ENCODE peak calls at places on chromosomes 2 and 18, in four cellular contexts. One of them, this sample, is unnamed.

GRCh38 chr2:43831438-43832294 is 7.0 kb downstream of the ABCG5 start:
- DNase-seq in astrocyte of the spinal cord: no peak
- DNase-seq in left ventricle myocardium inferior: no peak
- DNase-seq in NCI-H2081 treated with DMSO at 0.1 percent for 48 hours: no peak
- DNase-seq in this sample: no peak

GRCh38 chr2:204127238-204127637 is 190.7 kb downstream of the ICOS start:
- DNase-seq in left ventricle myocardium inferior: no peak
- DNase-seq in astrocyte of the spinal cord: peak
- DNase-seq in NCI-H2081 treated with DMSO at 0.1 percent for 48 hours: no peak
- DNase-seq in this sample: no peak

GRCh38 chr2:241636182-241636982 is 576 bp downstream of the THAP4 start:
- DNase-seq in NCI-H2081 treated with DMSO at 0.1 percent for 48 hours: no peak
- DNase-seq in left ventricle myocardium inferior: peak
- DNase-seq in astrocyte of the spinal cord: peak
- DNase-seq in this sample: no peak

GRCh38 chr2:38620282-38620977 is 17.7 kb upstream of the HNRNPLL start:
- DNase-seq in astrocyte of the spinal cord: peak
- DNase-seq in left ventricle myocardium inferior: no peak
- DNase-seq in NCI-H2081 treated with DMSO at 0.1 percent for 48 hours: peak
- DNase-seq in this sample: no peak

GRCh38 chr18:61942072-61942471 is 49.3 kb upstream of the RNF152 start:
- DNase-seq in left ventricle myocardium inferior: no peak
- DNase-seq in astrocyte of the spinal cord: no peak
- DNase-seq in NCI-H2081 treated with DMSO at 0.1 percent for 48 hours: no peak
- DNase-seq in this sample: no peak

GRCh38 chr2:182553483-182553882 is 126.6 kb upstream of the PDE1A start:
- DNase-seq in astrocyte of the spinal cord: no peak
- DNase-seq in NCI-H2081 treated with DMSO at 0.1 percent for 48 hours: no peak
- DNase-seq in left ventricle myocardium inferior: no peak
- DNase-seq in this sample: no peak

GRCh38 chr18:44716697-44717163 is 36.0 kb downstream of the SETBP1 start:
- DNase-seq in NCI-H2081 treated with DMSO at 0.1 percent for 48 hours: no peak
- DNase-seq in astrocyte of the spinal cord: no peak
- DNase-seq in left ventricle myocardium inferior: no peak
- DNase-seq in this sample: no peak

GRCh38 chr2:158996378-158996993 is 28.0 kb downstream of the TANC1 start:
- DNase-seq in astrocyte of the spinal cord: no peak
- DNase-seq in NCI-H2081 treated with DMSO at 0.1 percent for 48 hours: no peak
- DNase-seq in left ventricle myocardium inferior: no peak
- DNase-seq in this sample: no peak

GRCh38 chr2:59171019-59171418 is 929.9 kb upstream of the FANCL start:
- DNase-seq in NCI-H2081 treated with DMSO at 0.1 percent for 48 hours: no peak
- DNase-seq in astrocyte of the spinal cord: no peak
- DNase-seq in left ventricle myocardium inferior: no peak
- DNase-seq in this sample: no peak

GRCh38 chr2:174597347-174598047 is at the start of gene WIPF1:
- DNase-seq in NCI-H2081 treated with DMSO at 0.1 percent for 48 hours: no peak
- DNase-seq in astrocyte of the spinal cord: peak
- DNase-seq in left ventricle myocardium inferior: no peak
- DNase-seq in this sample: no peak

GRCh38 chr2:106197878-106198277 is 3.8 kb upstream of the UXS1 start:
- DNase-seq in left ventricle myocardium inferior: no peak
- DNase-seq in NCI-H2081 treated with DMSO at 0.1 percent for 48 hours: no peak
- DNase-seq in astrocyte of the spinal cord: peak
- DNase-seq in this sample: no peak

GRCh38 chr18:23631746-23632145 is 31.0 kb downstream of the ANKRD29 start:
- DNase-seq in astrocyte of the spinal cord: no peak
- DNase-seq in NCI-H2081 treated with DMSO at 0.1 percent for 48 hours: no peak
- DNase-seq in left ventricle myocardium inferior: no peak
- DNase-seq in this sample: no peak

GRCh38 chr2:189553689-189554088 is 26.9 kb downstream of the SLC40A1 start:
- DNase-seq in astrocyte of the spinal cord: no peak
- DNase-seq in left ventricle myocardium inferior: no peak
- DNase-seq in NCI-H2081 treated with DMSO at 0.1 percent for 48 hours: no peak
- DNase-seq in this sample: no peak

GRCh38 chr2:189142893-189143759 is 36.4 kb downstream of the COL5A2 start:
- DNase-seq in left ventricle myocardium inferior: no peak
- DNase-seq in NCI-H2081 treated with DMSO at 0.1 percent for 48 hours: no peak
- DNase-seq in astrocyte of the spinal cord: no peak
- DNase-seq in this sample: no peak

GRCh38 chr2:15845737-15846405 is 94.5 kb upstream of the MYCN start:
- DNase-seq in left ventricle myocardium inferior: no peak
- DNase-seq in astrocyte of the spinal cord: no peak
- DNase-seq in NCI-H2081 treated with DMSO at 0.1 percent for 48 hours: no peak
- DNase-seq in this sample: no peak

GRCh38 chr18:62751341-62751821 is 36.0 kb downstream of the PHLPP1 start:
- DNase-seq in NCI-H2081 treated with DMSO at 0.1 percent for 48 hours: no peak
- DNase-seq in left ventricle myocardium inferior: no peak
- DNase-seq in astrocyte of the spinal cord: peak
- DNase-seq in this sample: no peak

GRCh38 chr2:72035518-72036172 is 112.0 kb downstream of the CYP26B1 start:
- DNase-seq in astrocyte of the spinal cord: no peak
- DNase-seq in left ventricle myocardium inferior: no peak
- DNase-seq in NCI-H2081 treated with DMSO at 0.1 percent for 48 hours: no peak
- DNase-seq in this sample: peak

GRCh38 chr2:2698182-2699116 is 367.4 kb upstream of the MYT1L start:
- DNase-seq in NCI-H2081 treated with DMSO at 0.1 percent for 48 hours: no peak
- DNase-seq in left ventricle myocardium inferior: no peak
- DNase-seq in astrocyte of the spinal cord: no peak
- DNase-seq in this sample: no peak

GRCh38 chr2:136134126-136134525 is 16.2 kb upstream of the CXCR4 start:
- DNase-seq in left ventricle myocardium inferior: no peak
- DNase-seq in NCI-H2081 treated with DMSO at 0.1 percent for 48 hours: no peak
- DNase-seq in astrocyte of the spinal cord: no peak
- DNase-seq in this sample: no peak

GRCh38 chr2:65177754-65178442 is 48.0 kb upstream of the RAB1A start:
- DNase-seq in astrocyte of the spinal cord: peak
- DNase-seq in left ventricle myocardium inferior: no peak
- DNase-seq in NCI-H2081 treated with DMSO at 0.1 percent for 48 hours: no peak
- DNase-seq in this sample: no peak

GRCh38 chr2:39593439-39594393 is 72.0 kb upstream of the TMEM178A start:
- DNase-seq in left ventricle myocardium inferior: no peak
- DNase-seq in astrocyte of the spinal cord: peak
- DNase-seq in NCI-H2081 treated with DMSO at 0.1 percent for 48 hours: no peak
- DNase-seq in this sample: peak

GRCh38 chr2:134919360-134920210 is 963 bp downstream of the CCNT2 start:
- DNase-seq in left ventricle myocardium inferior: peak
- DNase-seq in NCI-H2081 treated with DMSO at 0.1 percent for 48 hours: no peak
- DNase-seq in astrocyte of the spinal cord: peak
- DNase-seq in this sample: peak

GRCh38 chr2:8432712-8433336 is 249.0 kb upstream of the ID2 start:
- DNase-seq in astrocyte of the spinal cord: no peak
- DNase-seq in left ventricle myocardium inferior: no peak
- DNase-seq in NCI-H2081 treated with DMSO at 0.1 percent for 48 hours: no peak
- DNase-seq in this sample: no peak

GRCh38 chr2:136796339-136796738 is 31.0 kb downstream of the THSD7B start:
- DNase-seq in NCI-H2081 treated with DMSO at 0.1 percent for 48 hours: no peak
- DNase-seq in astrocyte of the spinal cord: no peak
- DNase-seq in left ventricle myocardium inferior: no peak
- DNase-seq in this sample: no peak

GRCh38 chr2:196988599-196988998 is 62.1 kb upstream of the PGAP1 start:
- DNase-seq in astrocyte of the spinal cord: peak
- DNase-seq in left ventricle myocardium inferior: no peak
- DNase-seq in NCI-H2081 treated with DMSO at 0.1 percent for 48 hours: no peak
- DNase-seq in this sample: no peak

GRCh38 chr2:209501579-209501978 is 77.7 kb downstream of the MAP2 start:
- DNase-seq in astrocyte of the spinal cord: no peak
- DNase-seq in left ventricle myocardium inferior: no peak
- DNase-seq in NCI-H2081 treated with DMSO at 0.1 percent for 48 hours: peak
- DNase-seq in this sample: no peak

GRCh38 chr2:211045025-211045424 is 488.6 kb downstream of the CPS1 start:
- DNase-seq in astrocyte of the spinal cord: no peak
- DNase-seq in left ventricle myocardium inferior: no peak
- DNase-seq in NCI-H2081 treated with DMSO at 0.1 percent for 48 hours: peak
- DNase-seq in this sample: no peak

GRCh38 chr2:65602851-65603250 is 170.5 kb upstream of the SPRED2 start:
- DNase-seq in NCI-H2081 treated with DMSO at 0.1 percent for 48 hours: no peak
- DNase-seq in astrocyte of the spinal cord: no peak
- DNase-seq in left ventricle myocardium inferior: no peak
- DNase-seq in this sample: no peak

GRCh38 chr2:210599476-210599875 is 43.1 kb downstream of the CPS1 start:
- DNase-seq in NCI-H2081 treated with DMSO at 0.1 percent for 48 hours: no peak
- DNase-seq in astrocyte of the spinal cord: no peak
- DNase-seq in left ventricle myocardium inferior: no peak
- DNase-seq in this sample: no peak

GRCh38 chr18:12287684-12288405 is 20.2 kb upstream of the TUBB6 start:
- DNase-seq in NCI-H2081 treated with DMSO at 0.1 percent for 48 hours: no peak
- DNase-seq in left ventricle myocardium inferior: peak
- DNase-seq in astrocyte of the spinal cord: peak
- DNase-seq in this sample: peak

GRCh38 chr2:180656455-180656847 is 324.0 kb upstream of the UBE2E3 start:
- DNase-seq in astrocyte of the spinal cord: peak
- DNase-seq in left ventricle myocardium inferior: no peak
- DNase-seq in NCI-H2081 treated with DMSO at 0.1 percent for 48 hours: no peak
- DNase-seq in this sample: no peak

GRCh38 chr2:15790838-15791237 is 149.5 kb upstream of the MYCN start:
- DNase-seq in NCI-H2081 treated with DMSO at 0.1 percent for 48 hours: no peak
- DNase-seq in astrocyte of the spinal cord: no peak
- DNase-seq in left ventricle myocardium inferior: no peak
- DNase-seq in this sample: no peak

GRCh38 chr2:122238006-122238559 is 482.6 kb downstream of the TSN start:
- DNase-seq in NCI-H2081 treated with DMSO at 0.1 percent for 48 hours: no peak
- DNase-seq in left ventricle myocardium inferior: no peak
- DNase-seq in astrocyte of the spinal cord: no peak
- DNase-seq in this sample: no peak

GRCh38 chr2:120972286-120972685 is 236.6 kb downstream of the GLI2 start:
- DNase-seq in NCI-H2081 treated with DMSO at 0.1 percent for 48 hours: no peak
- DNase-seq in astrocyte of the spinal cord: no peak
- DNase-seq in left ventricle myocardium inferior: no peak
- DNase-seq in this sample: no peak

GRCh38 chr2:144678741-144679140 is 158.8 kb upstream of the ZEB2 start:
- DNase-seq in left ventricle myocardium inferior: no peak
- DNase-seq in NCI-H2081 treated with DMSO at 0.1 percent for 48 hours: no peak
- DNase-seq in astrocyte of the spinal cord: no peak
- DNase-seq in this sample: no peak

GRCh38 chr2:104766683-104767082 is 87.2 kb upstream of the POU3F3 start:
- DNase-seq in left ventricle myocardium inferior: no peak
- DNase-seq in astrocyte of the spinal cord: peak
- DNase-seq in NCI-H2081 treated with DMSO at 0.1 percent for 48 hours: no peak
- DNase-seq in this sample: no peak

GRCh38 chr2:176096243-176096985 is 3.2 kb upstream of the HOXD12 start:
- DNase-seq in astrocyte of the spinal cord: peak
- DNase-seq in NCI-H2081 treated with DMSO at 0.1 percent for 48 hours: no peak
- DNase-seq in left ventricle myocardium inferior: no peak
- DNase-seq in this sample: no peak

GRCh38 chr2:78355967-78356366 is 669.5 kb upstream of the REG3G start:
- DNase-seq in NCI-H2081 treated with DMSO at 0.1 percent for 48 hours: no peak
- DNase-seq in left ventricle myocardium inferior: no peak
- DNase-seq in astrocyte of the spinal cord: no peak
- DNase-seq in this sample: no peak

GRCh38 chr18:24500766-24501165 is 40.3 kb downstream of the HRH4 start:
- DNase-seq in astrocyte of the spinal cord: no peak
- DNase-seq in left ventricle myocardium inferior: no peak
- DNase-seq in NCI-H2081 treated with DMSO at 0.1 percent for 48 hours: no peak
- DNase-seq in this sample: no peak

GRCh38 chr2:2083113-2083757 is 247.8 kb downstream of the MYT1L start:
- DNase-seq in astrocyte of the spinal cord: no peak
- DNase-seq in NCI-H2081 treated with DMSO at 0.1 percent for 48 hours: no peak
- DNase-seq in left ventricle myocardium inferior: no peak
- DNase-seq in this sample: no peak

This sample was measured in heart right ventricle.